ENCODE peak calls at places on chromosome 18, in five cellular contexts. J is AG04450, B is colonic mucosa, D is body of pancreas, O is tibial artery. K is an unnamed sample.

GRCh38 chr18:61833387-61833786 is 59.4 kb downstream of the RNF152 start:
- DNase-seq in J (no peak), B (no peak), D (no peak), O (no peak), K (no peak)

GRCh38 chr18:51037230-51037629 is 7.2 kb downstream of the SMAD4 start:
- DNase-seq in J (no peak), B (no peak), D (no peak), O (no peak), K (no peak)

GRCh38 chr18:57864615-57865121 is 61.6 kb upstream of the ATP8B1 start:
- DNase-seq in J (no peak), B (no peak), D (no peak), O (no peak), K (no peak)

GRCh38 chr18:31731628-31732027 is 29.1 kb downstream of the SLC25A52 start:
- DNase-seq in J (no peak), B (no peak), D (no peak), O (no peak), K (no peak)

GRCh38 chr18:46268662-46269061 is 164.5 kb downstream of the HAUS1 start:
- DNase-seq in J (no peak), B (peak; percentile 52), D (no peak), O (no peak), K (no peak)

GRCh38 chr18:27954226-27954625 is 222.7 kb downstream of the CDH2 start:
- DNase-seq in J (peak; percentile 41), B (no peak), D (no peak), O (no peak), K (no peak)

GRCh38 chr18:63306249-63306648 is 13.3 kb downstream of the BCL2 start:
- DNase-seq in J (no peak), B (no peak), D (no peak), O (no peak), K (no peak)

GRCh38 chr18:49892148-49892924 is 79.0 kb upstream of the ACAA2 start:
- DNase-seq in J (no peak), B (no peak), D (no peak), O (no peak), K (no peak)

GRCh38 chr18:903703-904102 is 968 bp upstream of the ADCYAP1 start:
- DNase-seq in J (peak; percentile 0), B (peak; percentile 33), D (peak; percentile 46), O (peak; percentile 44), K (no peak)

GRCh38 chr18:59087391-59087790 is 52.3 kb upstream of the SEC11C start:
- DNase-seq in J (no peak), B (no peak), D (no peak), O (no peak), K (no peak)

GRCh38 chr18:1559563-1559962 is 654.9 kb downstream of the ADCYAP1 start:
- DNase-seq in J (no peak), B (no peak), D (no peak), O (no peak), K (no peak)

GRCh38 chr18:76619342-76620315 is 124.6 kb upstream of the ZNF516 start:
- DNase-seq in J (no peak), B (peak; percentile 50), D (peak; percentile 75), O (peak; percentile 66), K (peak; percentile 66)

GRCh38 chr18:48428494-48429177 is 19.5 kb upstream of the ZBTB7C start:
- DNase-seq in J (no peak), B (no peak), D (no peak), O (no peak), K (no peak)

GRCh38 chr18:59659486-59660187 is 37.6 kb downstream of the CCBE1 start:
- DNase-seq in J (no peak), B (no peak), D (no peak), O (no peak), K (no peak)

GRCh38 chr18:39305756-39306155 is 1740.2 kb upstream of the CELF4 start:
- DNase-seq in J (no peak), B (no peak), D (no peak), O (no peak), K (no peak)

GRCh38 chr18:79394438-79395307 is 1.1 kb upstream of the NFATC1 start:
- DNase-seq in J (no peak), B (no peak), D (no peak), O (peak; percentile 60), K (peak; percentile 82)
- H3K27ac ChIP-seq in J (no peak overlapping the region), B (peak overlapping the region; percentile 73), D (no peak overlapping the region), O (peak overlapping the region; percentile 97), K (peak overlapping the region; percentile 95)

DNA sequence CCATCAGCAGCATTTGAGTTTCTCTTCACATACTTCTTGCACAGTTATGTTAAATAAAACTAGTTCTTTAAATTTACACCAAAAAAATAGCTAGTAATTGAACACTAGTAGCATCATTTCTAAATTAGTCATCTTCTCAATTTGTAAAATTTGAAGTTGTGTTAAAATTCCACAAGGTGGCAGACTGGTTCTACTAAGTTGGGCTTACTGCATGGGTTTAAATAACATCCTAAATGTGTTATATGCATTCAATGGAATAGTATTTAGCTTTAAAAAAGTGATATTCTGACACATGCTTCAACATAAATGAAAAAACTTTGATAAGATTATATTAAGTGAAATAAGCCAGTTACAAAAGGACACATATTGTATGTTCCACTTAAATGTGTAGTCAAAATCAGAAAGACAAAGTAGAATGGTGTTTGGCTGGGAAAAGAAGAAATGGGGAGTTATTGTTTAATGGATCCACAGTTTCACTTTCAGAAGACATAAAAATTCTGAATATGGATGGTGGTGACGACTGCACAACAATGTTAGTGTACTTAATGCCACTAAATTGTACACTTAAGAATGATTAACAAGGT is 28.7 kb upstream of the RPRD1A start:
- DNase-seq in J (peak; percentile 54), B (no peak), D (no peak), O (no peak), K (no peak)
- TF ChIP-seq CTCF in J (peak; percentile 55), B (peak; percentile 37), D (peak; percentile 34), O (peak; percentile 60), K (peak; percentile 69)

GRCh38 chr18:2847341-2848144 is 737 bp downstream of the EMILIN2 start:
- DNase-seq in J (no peak), B (no peak), D (no peak), O (peak; percentile 41), K (no peak)

GRCh38 chr18:2845175-2845574 is 1.6 kb upstream of the EMILIN2 start:
- DNase-seq in J (no peak), B (no peak), D (no peak), O (no peak), K (no peak)

GRCh38 chr18:2846638-2847340 is at the start of gene EMILIN2:
- DNase-seq in J (no peak), B (peak; percentile 59), D (peak; percentile 36), O (peak; percentile 88), K (peak; percentile 91)

GRCh38 chr18:2848145-2848878 is 1.5 kb downstream of the EMILIN2 start:
- DNase-seq in J (no peak), B (no peak), D (no peak), O (no peak), K (no peak)

DNA sequence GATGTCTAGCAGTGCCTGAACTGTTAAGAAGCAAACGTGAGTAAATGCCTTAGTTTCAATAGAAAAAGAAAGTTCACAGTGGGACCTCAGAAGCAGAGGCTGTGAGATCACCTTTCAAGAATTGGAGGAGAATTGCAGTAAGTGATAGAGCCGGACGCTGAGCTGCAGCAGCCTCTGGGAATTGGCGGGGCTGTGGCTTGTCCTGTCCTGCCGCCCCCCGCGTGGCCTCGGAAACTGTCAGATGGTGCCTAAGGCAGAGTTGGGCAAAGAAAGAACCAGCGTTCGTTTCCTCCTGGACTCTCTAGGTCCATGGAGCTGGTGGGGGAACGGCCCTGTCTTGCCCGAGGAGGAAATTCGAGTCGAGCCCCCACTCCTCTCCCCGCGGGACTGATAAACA is 567 bp upstream of the EMILIN2 start:
- DNase-seq in J (no peak), B (no peak), D (no peak), O (peak; percentile 37), K (no peak)
- H3K4me3 ChIP-seq in J (peak overlapping the region; percentile 54), B (peak overlapping the region; percentile 33), D (no peak overlapping the region), O (peak overlapping the region; percentile 51), K (peak overlapping the region; percentile 59)

GRCh38 chr18:24831871-24832665 is 371.6 kb downstream of the HRH4 start:
- DNase-seq in J (no peak), B (no peak), D (no peak), O (no peak), K (no peak)

GRCh38 chr18:24825397-24825796 is 365.0 kb downstream of the HRH4 start:
- DNase-seq in J (no peak), B (no peak), D (no peak), O (no peak), K (no peak)

GRCh38 chr18:24831091-24831490 is 370.7 kb downstream of the HRH4 start:
- DNase-seq in J (no peak), B (no peak), D (no peak), O (no peak), K (no peak)

GRCh38 chr18:24827500-24827899 is 367.1 kb downstream of the HRH4 start:
- DNase-seq in J (no peak), B (no peak), D (no peak), O (no peak), K (no peak)

GRCh38 chr18:24826605-24827004 is 366.2 kb downstream of the HRH4 start:
- DNase-seq in J (no peak), B (no peak), D (no peak), O (no peak), K (no peak)
- H3K27ac ChIP-seq in J (no peak overlapping the region), B (no peak overlapping the region), D (no peak overlapping the region), O (no peak overlapping the region), K (no peak overlapping the region)

GRCh38 chr18:8450013-8450412 is 159.2 kb upstream of the RAB12 start:
- DNase-seq in J (no peak), B (no peak), D (no peak), O (no peak), K (no peak)
- TF ChIP-seq CTCF in J (peak; percentile 56), B (no peak), D (no peak), O (no peak), K (no peak)